ENCODE peak calls at places on chromosome 18, in seven cellular contexts. T is astrocyte of the spinal cord, V is GM12865, C is uterus, U is fibroblast of lung, P is AG10803, O is prostate gland. N is an unnamed sample.

GRCh38 chr18:77067315-77068061 is 65.1 kb downstream of the MBP start:
- DNase-seq in T (peak), U (peak), P (peak), C (peak), O (no peak), V (peak), N (peak)

GRCh38 chr18:49846718-49847470 is 33.6 kb upstream of the ACAA2 start:
- DNase-seq in T (no peak), P (no peak), C (no peak), U (no peak), O (no peak), V (no peak), N (no peak)

GRCh38 chr18:77635441-77635840 is 385.8 kb downstream of the GALR1 start:
- DNase-seq in O (no peak), T (no peak), P (no peak), V (no peak), C (peak), U (no peak), N (peak)

GRCh38 chr18:75477913-75478312 is 50.4 kb upstream of the SMIM21 start:
- DNase-seq in O (no peak), V (peak), P (no peak), T (peak), U (peak), C (no peak), N (no peak)

GRCh38 chr18:37156330-37156942 is 327.5 kb downstream of the KIAA1328 start:
- DNase-seq in C (no peak), P (no peak), U (no peak), V (no peak), O (no peak), T (no peak), N (no peak)

GRCh38 chr18:73545497-73545896 is 602.1 kb downstream of the FBXO15 start:
- DNase-seq in T (peak), O (no peak), C (no peak), P (no peak), V (no peak), U (no peak), N (no peak)

GRCh38 chr18:3367491-3368091 is 82.4 kb upstream of the TGIF1 start:
- DNase-seq in O (no peak), C (no peak), U (peak), P (peak), T (peak), V (no peak), N (no peak)

GRCh38 chr18:3973191-3973590 is 481.9 kb downstream of the DLGAP1 start:
- DNase-seq in T (no peak), V (no peak), C (no peak), O (no peak), U (no peak), P (no peak), N (no peak)

GRCh38 chr18:1039421-1039820 is 134.8 kb downstream of the ADCYAP1 start:
- DNase-seq in C (no peak), V (no peak), P (no peak), O (no peak), T (no peak), U (no peak), N (no peak)

GRCh38 chr18:79662051-79662450 is 17.6 kb upstream of the CTDP1 start:
- DNase-seq in C (no peak), V (no peak), U (no peak), O (no peak), P (no peak), T (no peak), N (no peak)

DNA sequence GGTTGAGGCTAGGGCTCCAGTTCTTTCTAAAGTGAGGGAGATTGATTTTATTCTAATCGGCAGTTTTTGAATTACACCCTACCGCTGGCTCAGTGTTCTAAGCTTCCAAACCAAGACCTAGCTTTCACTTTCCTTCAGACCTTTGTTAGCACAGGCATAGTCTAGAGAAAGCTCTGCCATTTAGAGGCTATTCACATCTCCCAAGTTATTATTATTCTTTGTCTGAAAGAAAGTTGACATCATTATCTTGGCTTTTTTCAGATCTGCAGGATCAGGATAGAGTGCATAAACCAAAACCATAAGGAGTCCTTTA is 276.8 kb downstream of the ASXL3 start:
- DNase-seq in T (no peak), P (no peak), U (no peak), O (no peak), V (no peak), C (no peak), N (no peak)
- H3K4me3 ChIP-seq in T (no peak), P (no peak), U (no peak), O (no peak), V (no peak), C (no peak), N (no peak)

DNA sequence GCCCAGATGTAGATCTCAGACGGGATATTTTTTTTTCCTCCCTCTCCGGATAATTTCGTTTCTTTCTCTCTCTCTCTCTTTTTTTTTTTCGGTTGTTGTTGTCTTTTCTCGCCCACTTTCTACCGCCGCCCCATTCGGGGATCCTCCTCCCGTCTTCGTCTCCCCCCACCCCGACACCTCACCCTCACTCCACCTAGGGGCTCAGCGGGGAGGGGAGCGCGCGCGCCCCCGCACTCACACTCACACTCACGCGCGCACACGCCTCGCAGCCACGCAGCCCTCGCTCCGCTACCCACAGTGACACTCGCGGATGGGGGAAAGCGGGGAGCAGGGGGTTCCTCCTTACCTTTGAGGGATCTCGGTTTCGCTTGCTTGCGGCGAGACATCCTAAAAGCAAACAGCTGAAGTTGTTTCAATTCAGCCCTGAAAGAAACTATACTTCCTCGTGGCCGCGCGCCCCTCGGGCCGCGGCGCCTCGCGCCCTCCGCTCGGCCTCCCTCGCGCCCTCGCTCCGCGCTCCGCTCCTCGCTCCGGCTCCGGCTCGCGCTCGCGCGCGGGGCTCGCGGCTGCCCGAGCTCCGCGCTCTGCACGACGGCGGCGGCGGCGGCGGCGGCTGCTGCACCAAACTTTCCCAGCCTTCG is 1.3 kb downstream of the ZNF521 start:
- DNase-seq in V (peak), C (peak), U (peak), O (no peak), T (peak), P (peak), N (peak)
- H3K4me3 ChIP-seq in V (peak), C (peak), U (peak), O (peak), T (peak), P (peak), N (peak)

GRCh38 chr18:12038661-12039417 is 54.8 kb upstream of the ANKRD62 start:
- DNase-seq in U (peak), O (peak), C (peak), V (peak), P (peak), T (peak), N (peak)
- H3K4me3 ChIP-seq in U (peak), O (peak), C (peak), V (peak), P (peak), T (peak), N (peak)

DNA sequence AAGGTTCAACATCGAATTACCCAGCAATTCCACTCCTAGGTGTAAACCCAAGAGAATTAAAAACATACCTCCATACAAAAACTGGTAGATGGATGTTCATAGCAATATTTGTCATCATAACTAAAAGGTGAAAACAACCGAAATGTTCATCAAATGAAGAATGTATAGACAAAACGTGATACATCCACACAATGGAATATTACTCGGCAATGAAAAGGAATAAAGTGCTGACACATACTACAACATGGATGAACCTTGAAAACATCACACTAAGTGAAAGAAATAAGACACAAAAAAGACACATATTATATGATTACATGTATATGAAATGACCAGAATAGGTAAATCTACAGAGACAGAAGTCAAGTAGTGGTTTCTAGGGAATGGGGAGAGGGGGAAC is 20.6 kb upstream of the CHMP1B start:
- DNase-seq in U (no peak), C (no peak), P (no peak), T (no peak), O (no peak), V (no peak), N (no peak)
- H3K4me3 ChIP-seq in U (no peak), C (no peak), P (no peak), T (no peak), O (no peak), V (no peak), N (no peak)

GRCh38 chr18:12410121-12410520 is 2.4 kb downstream of the PRELID3A start:
- DNase-seq in V (no peak), U (no peak), P (no peak), C (no peak), T (peak), O (no peak), N (no peak)
- H3K4me3 ChIP-seq in V (no peak), U (no peak), P (no peak), C (no peak), T (no peak), O (no peak), N (no peak)